ENCODE peak calls at places on chromosome 22, in eight cellular contexts. T is PC-9, M is SK-N-SH, F is caudate nucleus, Y is EL, P is mucosa of descending colon, G is lower leg skin, V is GM23248. N is an unnamed sample.

GRCh38 chr22:25448435-25449051 is 115.9 kb upstream of the GRK3 start:
- DNase-seq in G (no peak), T (no peak), P (no peak), M (peak; percentile 41), Y (peak; percentile 51), V (peak; percentile 64), F (no peak), N (peak; percentile 41)

GRCh38 chr22:33354928-33355327 is 296.7 kb upstream of the SYN3 start:
- DNase-seq in G (no peak), M (no peak), T (no peak), Y (no peak), V (peak; percentile 9), P (no peak), F (no peak), N (no peak)

GRCh38 chr22:19610518-19611253 is 86.5 kb upstream of the CLDN5 start:
- DNase-seq in Y (no peak), G (no peak), T (no peak), M (no peak), P (no peak), V (no peak), F (no peak), N (no peak)

GRCh38 chr22:29478326-29479276 is 1.4 kb upstream of the NEFH start:
- DNase-seq in Y (no peak), M (peak; percentile 52), T (no peak), V (peak; percentile 51), P (no peak), F (peak; percentile 43), G (no peak), N (peak; percentile 14)

GRCh38 chr22:29641052-29641780 is 37.8 kb downstream of the NF2 start:
- DNase-seq in T (no peak), M (no peak), V (peak; percentile 78), F (no peak), P (no peak), Y (peak; percentile 29), G (no peak), N (no peak)

GRCh38 chr22:17562906-17563870 is at the start of gene SLC25A18:
- DNase-seq in V (no peak), G (no peak), P (no peak), F (peak; percentile 35), M (no peak), T (no peak), Y (no peak), N (no peak)

GRCh38 chr22:39999144-39999757 is 4.5 kb downstream of the FAM83F start:
- DNase-seq in G (no peak), P (peak; percentile 33), M (no peak), Y (peak; percentile 36), T (no peak), V (peak; percentile 32), F (no peak), N (peak; percentile 72)

GRCh38 chr22:20080776-20081654 is 974 bp downstream of the DGCR8 start:
- DNase-seq in T (peak; percentile 36), G (peak; percentile 88), Y (peak; percentile 81), M (peak; percentile 54), V (peak; percentile 90), F (no peak), P (peak; percentile 66), N (peak; percentile 84)

GRCh38 chr22:29330753-29331152 is 15.3 kb upstream of the RASL10A start:
- DNase-seq in Y (peak; percentile 91), F (no peak), M (no peak), T (no peak), P (peak; percentile 50), V (no peak), G (no peak), N (peak; percentile 90)

GRCh38 chr22:45226681-45227186 is 14.0 kb downstream of the KIAA0930 start:
- DNase-seq in P (peak; percentile 59), M (no peak), Y (no peak), F (no peak), T (no peak), G (peak; percentile 92), V (peak; percentile 66), N (no peak)

GRCh38 chr22:32764330-32765116 is 37.0 kb upstream of the TIMP3 start:
- DNase-seq in T (peak; percentile 79), V (peak; percentile 94), P (no peak), G (peak; percentile 93), F (no peak), Y (peak; percentile 75), M (no peak), N (peak; percentile 84)

GRCh38 chr22:28231423-28231822 is 312.4 kb upstream of the PITPNB start:
- DNase-seq in V (peak; percentile 52), M (no peak), P (no peak), F (no peak), Y (no peak), G (no peak), T (no peak), N (no peak)

GRCh38 chr22:43723816-43724215 is 88.3 kb downstream of the EFCAB6 start:
- DNase-seq in T (no peak), F (no peak), M (no peak), V (peak; percentile 33), G (no peak), P (no peak), Y (no peak), N (no peak)

GRCh38 chr22:27875951-27876350 is 43.1 kb downstream of the PITPNB start:
- DNase-seq in P (no peak), V (no peak), M (no peak), T (no peak), G (no peak), F (no peak), Y (no peak), N (no peak)

GRCh38 chr22:37623075-37624016 is 14.7 kb downstream of the GGA1 start:
- DNase-seq in F (no peak), G (peak; percentile 94), P (peak; percentile 80), V (peak; percentile 65), M (peak; percentile 94), T (no peak), Y (peak; percentile 54), N (peak; percentile 68)

GRCh38 chr22:20996598-20997535 is 5.1 kb downstream of the THAP7 start:
- DNase-seq in T (no peak), M (no peak), Y (no peak), P (peak; percentile 34), G (no peak), V (no peak), F (no peak), N (no peak)

GRCh38 chr22:35227248-35227647 is 30.0 kb upstream of the HMGXB4 start:
- DNase-seq in T (no peak), V (no peak), Y (no peak), M (no peak), P (no peak), G (peak; percentile 12), F (no peak), N (no peak)

GRCh38 chr22:36288571-36289405 is 35.9 kb downstream of the APOL1 start:
- DNase-seq in T (no peak), M (no peak), Y (no peak), G (no peak), P (peak; percentile 54), V (no peak), F (no peak), N (no peak)

GRCh38 chr22:40320687-40321086 is 25.6 kb upstream of the ADSL start:
- DNase-seq in G (no peak), V (no peak), F (no peak), T (no peak), Y (no peak), M (no peak), P (no peak), N (no peak)

GRCh38 chr22:46086577-46087335 is 63.6 kb upstream of the PPARA start:
- DNase-seq in V (peak; percentile 86), F (no peak), G (peak; percentile 88), P (peak; percentile 49), Y (no peak), T (no peak), M (peak; percentile 70), N (peak; percentile 67)

GRCh38 chr22:50469377-50470305 is 5.2 kb downstream of the SBF1 start:
- DNase-seq in Y (peak; percentile 75), M (no peak), P (peak; percentile 98), V (peak; percentile 51), G (peak; percentile 94), T (peak; percentile 90), F (no peak), N (peak; percentile 72)

GRCh38 chr22:49328076-49328475 is 499.6 kb downstream of the BRD1 start:
- DNase-seq in T (no peak), F (no peak), P (no peak), M (no peak), Y (no peak), G (peak; percentile 43), V (no peak), N (no peak)

GRCh38 chr22:39917776-39918493 is 17.1 kb downstream of the GRAP2 start:
- DNase-seq in M (peak; percentile 14), Y (no peak), P (no peak), G (no peak), V (peak; percentile 22), T (no peak), F (no peak), N (no peak)

GRCh38 chr22:28989035-28989464 is 72.6 kb downstream of the C22orf31 start:
- DNase-seq in V (peak; percentile 11), M (no peak), Y (no peak), G (no peak), T (no peak), P (no peak), F (peak; percentile 15), N (no peak)

GRCh38 chr22:47484960-47485571 is 722.6 kb downstream of the TBC1D22A start:
- DNase-seq in T (no peak), P (no peak), G (no peak), M (no peak), V (no peak), F (no peak), Y (no peak), N (no peak)

GRCh38 chr22:19717691-19718254 is 3.5 kb downstream of the SEPTIN5 start:
- DNase-seq in V (peak; percentile 84), Y (peak; percentile 68), F (peak; percentile 63), G (peak; percentile 96), T (no peak), P (peak; percentile 78), M (peak; percentile 97), N (peak; percentile 69)

GRCh38 chr22:20430641-20431519 is 6.7 kb downstream of the SCARF2 start:
- DNase-seq in T (no peak), F (no peak), P (peak; percentile 66), G (peak; percentile 87), V (peak; percentile 75), Y (no peak), M (peak; percentile 57), N (no peak)

GRCh38 chr22:32665676-32666075 is 135.8 kb upstream of the TIMP3 start:
- DNase-seq in P (no peak), T (peak; percentile 75), G (no peak), M (no peak), Y (peak; percentile 22), V (peak; percentile 33), F (no peak), N (peak; percentile 59)

GRCh38 chr22:35642305-35642741 is 5.9 kb upstream of the APOL6 start:
- DNase-seq in V (peak; percentile 65), F (no peak), M (no peak), T (no peak), Y (peak; percentile 45), P (no peak), G (peak; percentile 73), N (no peak)

GRCh38 chr22:36775589-36775965 is 342 bp downstream of the IFT27 start:
- DNase-seq in T (no peak), M (no peak), Y (no peak), F (peak; percentile 31), G (peak; percentile 89), P (peak; percentile 76), V (peak; percentile 48), N (peak; percentile 26)

GRCh38 chr22:40385041-40385782 is 14.8 kb downstream of the SGSM3 start:
- DNase-seq in G (no peak), T (no peak), M (no peak), V (no peak), F (no peak), P (no peak), Y (no peak), N (no peak)

GRCh38 chr22:38973289-38974169 is 8.6 kb upstream of the APOBEC3B start:
- DNase-seq in P (peak; percentile 41), G (no peak), M (no peak), V (peak; percentile 51), T (no peak), F (no peak), Y (no peak), N (peak; percentile 39)

GRCh38 chr22:43346521-43346929 is 3.4 kb upstream of the SCUBE1 start:
- DNase-seq in G (peak; percentile 90), T (no peak), Y (peak; percentile 33), V (peak; percentile 51), F (no peak), M (peak; percentile 73), P (no peak), N (peak; percentile 56)

GRCh38 chr22:26430600-26430999 is 1.5 kb downstream of the ASPHD2 start:
- DNase-seq in T (no peak), P (no peak), F (no peak), G (no peak), V (no peak), M (no peak), Y (no peak), N (no peak)